ENCODE peak calls at places on chromosomes 2 and 18, in five cellular contexts. S is prostate gland, K is endothelial cell of umbilical vein, J is body of pancreas, P is heart left ventricle. N is an unnamed sample.

GRCh38 chr2:219886615-219887014 is 259.2 kb downstream of the SLC4A3 start:
- DNase-seq in K (no peak), S (no peak), P (no peak), J (no peak), N (no peak)

GRCh38 chr2:7738596-7738995 is 821.4 kb downstream of the RNF144A start:
- DNase-seq in P (no peak), K (no peak), S (no peak), J (no peak), N (no peak)

GRCh38 chr2:140990416-140990815 is 1140.4 kb downstream of the LRP1B start:
- DNase-seq in S (no peak), K (no peak), P (no peak), J (no peak), N (no peak)

GRCh38 chr2:205914736-205915510 is 171.1 kb downstream of the INO80D start:
- DNase-seq in K (no peak), P (no peak), J (no peak), S (no peak), N (no peak)

GRCh38 chr2:36615214-36615613 is 17.2 kb upstream of the FEZ2 start:
- DNase-seq in P (no peak), J (no peak), S (no peak), K (no peak), N (no peak)

GRCh38 chr2:20670315-20671035 is 3.5 kb downstream of the GDF7 start:
- DNase-seq in P (no peak), J (no peak), S (no peak), K (no peak), N (no peak)

GRCh38 chr2:153477096-153477555 is 1.4 kb downstream of the RPRM start:
- DNase-seq in P (no peak), S (no peak), K (no peak), J (no peak), N (no peak)

GRCh38 chr2:64485302-64485701 is 31.3 kb downstream of the LGALSL start:
- DNase-seq in P (no peak), K (no peak), S (no peak), J (no peak), N (no peak)

GRCh38 chr18:44123743-44124142 is 556.9 kb upstream of the SETBP1 start:
- DNase-seq in J (no peak), S (no peak), P (no peak), K (no peak), N (no peak)

GRCh38 chr2:113876503-113877387 is 13.1 kb upstream of the ACTR3 start:
- DNase-seq in P (no peak), S (peak), J (peak), K (no peak), N (no peak)

GRCh38 chr18:36295880-36296301 is 1.6 kb upstream of the FHOD3 start:
- DNase-seq in J (no peak), K (no peak), S (no peak), P (no peak), N (no peak)

GRCh38 chr2:72062336-72062735 is 85.3 kb downstream of the CYP26B1 start:
- DNase-seq in K (no peak), P (no peak), S (no peak), J (no peak), N (no peak)

GRCh38 chr2:218732761-218733158 is 22.1 kb downstream of the TTLL4 start:
- DNase-seq in K (no peak), S (no peak), P (no peak), J (no peak), N (no peak)

GRCh38 chr18:75824661-75825060 is 397.2 kb upstream of the SMIM21 start:
- DNase-seq in K (no peak), P (no peak), S (no peak), J (no peak), N (no peak)

GRCh38 chr18:9849407-9849961 is 36.3 kb upstream of the TXNDC2 start:
- DNase-seq in P (peak), J (no peak), K (no peak), S (peak), N (peak)
- TF ChIP-seq POLR2A in P (no peak), J (no peak), K (no peak), S (no peak), N (peak)

GRCh38 chr2:27442282-27442980 is at the start of gene KRTCAP3:
- DNase-seq in J (peak), S (peak), P (no peak), K (no peak), N (no peak)
- TF ChIP-seq CTCF in J (no peak), S (no peak), P (no peak), K (no peak), N (no peak)

GRCh38 chr2:231605607-231606091 is 13.0 kb downstream of the TEX44 start:
- DNase-seq in S (no peak), J (peak), P (no peak), K (no peak), N (peak)

GRCh38 chr2:231601356-231602229 is 8.9 kb downstream of the TEX44 start:
- DNase-seq in K (peak), S (peak), P (peak), J (peak), N (peak)

GRCh38 chr2:231602874-231603467 is 10.3 kb downstream of the TEX44 start:
- DNase-seq in K (no peak), S (no peak), J (no peak), P (peak), N (no peak)

GRCh38 chr2:231604685-231605606 is 12.3 kb downstream of the TEX44 start:
- DNase-seq in J (peak), S (peak), K (peak), P (peak), N (peak)

DNA sequence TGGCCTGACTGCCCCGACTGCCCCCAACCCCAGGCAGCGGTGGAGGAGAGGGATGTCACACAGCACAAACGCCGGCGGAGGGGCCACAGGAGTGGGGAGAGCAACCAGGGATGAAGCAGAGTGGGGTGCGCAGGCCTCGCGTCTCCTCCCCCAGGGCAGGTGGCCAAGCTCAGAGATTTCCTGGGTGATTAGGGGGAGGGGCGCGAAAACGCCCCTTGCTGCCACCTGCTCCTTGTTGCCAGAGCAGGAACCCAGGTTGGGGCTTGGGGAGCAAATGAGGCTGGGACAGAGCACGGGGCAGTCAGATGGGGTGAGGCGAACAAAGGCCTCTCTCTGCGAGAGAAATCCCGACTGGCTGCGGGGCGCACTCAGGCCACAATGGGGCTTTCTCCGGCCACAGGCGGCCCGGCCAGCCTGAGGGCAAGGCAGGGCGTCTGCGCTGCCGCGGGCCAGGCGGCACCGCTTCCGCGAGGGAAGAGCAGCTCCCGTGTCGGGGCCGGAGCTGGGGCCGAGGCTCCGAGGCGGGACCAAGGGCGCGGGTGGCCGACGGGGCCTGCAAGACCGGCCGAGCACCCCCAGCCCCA is 11.5 kb downstream of the TEX44 start:
- DNase-seq in S (peak), K (no peak), J (peak), P (peak), N (peak)
- TF ChIP-seq POLR2A in S (no peak), K (no peak), J (peak), P (no peak), N (peak)

GRCh38 chr2:43169987-43170732 is 56.2 kb downstream of the ZFP36L2 start:
- DNase-seq in K (peak), S (no peak), J (peak), P (peak), N (peak)
- TF ChIP-seq CTCF in K (peak), S (peak), J (peak), P (peak), N (peak)

GRCh38 chr2:27379383-27379839 is 1.1 kb downstream of the ZNF513 start:
- DNase-seq in K (no peak), P (no peak), J (no peak), S (no peak), N (no peak)

GRCh38 chr2:27377618-27378095 is 2.9 kb downstream of the ZNF513 start:
- DNase-seq in J (no peak), S (no peak), K (no peak), P (no peak), N (no peak)

GRCh38 chr2:27376866-27377617 is 3.5 kb downstream of the ZNF513 start:
- DNase-seq in J (no peak), P (no peak), S (no peak), K (no peak), N (no peak)

GRCh38 chr2:27378809-27379290 is 1.7 kb downstream of the ZNF513 start:
- DNase-seq in K (no peak), S (no peak), P (no peak), J (no peak), N (no peak)

GRCh38 chr2:27378096-27378808 is 2.3 kb downstream of the ZNF513 start:
- DNase-seq in P (no peak), J (peak), S (no peak), K (no peak), N (no peak)
- TF ChIP-seq POLR2A in P (no peak), J (no peak), S (no peak), K (peak), N (no peak)

GRCh38 chr18:2971741-2972552 is 41.0 kb downstream of the LPIN2 start:
- DNase-seq in J (no peak), K (no peak), P (peak), S (no peak), N (peak)
- TF ChIP-seq CTCF in J (no peak), K (no peak), P (no peak), S (no peak), N (no peak)

N was measured in gastrocnemius medialis.